ENCODE peak calls at places on chromosomes 3 and 15, in ten cellular contexts. F is ovary, A is endodermal cell, O is RWPE1, G is mesendoderm, L is esophagus squamous epithelium, H is A549, E is heart right ventricle, W is OCI-LY7, K is left ventricle myocardium inferior. P is an unnamed sample.

GRCh38 chr3:141152130-141152529 is 79.5 kb upstream of the PXYLP1 start:
- DNase-seq in E (no peak), L (no peak), W (no peak), A (no peak), O (no peak), G (no peak), F (no peak), K (no peak), H (no peak), P (no peak)

GRCh38 chr3:15064299-15064834 is 748 bp downstream of the MRPS25 start:
- DNase-seq in E (no peak), G (peak), A (peak), F (no peak), H (no peak), O (peak), K (no peak), W (peak), L (no peak), P (no peak)

GRCh38 chr3:10753964-10754363 is 62.1 kb upstream of the SLC6A11 start:
- DNase-seq in O (peak), W (peak), F (peak), L (no peak), G (peak), H (peak), K (peak), A (peak), E (peak), P (no peak)

GRCh38 chr3:114639171-114639570 is 345.3 kb downstream of the TIGIT start:
- DNase-seq in E (no peak), F (no peak), O (no peak), A (no peak), G (no peak), K (no peak), H (no peak), W (no peak), L (no peak), P (no peak)

GRCh38 chr3:106281231-106281630 is 412.4 kb upstream of the CBLB start:
- DNase-seq in H (no peak), F (no peak), K (no peak), O (no peak), A (no peak), W (no peak), L (no peak), G (no peak), E (no peak), P (no peak)

GRCh38 chr15:95868970-95869369 is 461.5 kb upstream of the NR2F2 start:
- DNase-seq in L (no peak), A (no peak), O (no peak), W (no peak), G (no peak), H (no peak), K (no peak), E (no peak), F (no peak), P (no peak)

GRCh38 chr15:92663250-92663951 is 7.8 kb upstream of the FAM174B start:
- DNase-seq in H (no peak), G (no peak), A (peak), F (no peak), K (no peak), L (no peak), O (no peak), W (no peak), E (no peak), P (no peak)

GRCh38 chr15:38879909-38880471 is 315.4 kb upstream of the RASGRP1 start:
- DNase-seq in L (no peak), F (no peak), G (no peak), E (peak), A (no peak), W (no peak), H (no peak), O (no peak), K (peak), P (no peak)

GRCh38 chr3:115986555-115987207 is 363.4 kb downstream of the GAP43 start:
- DNase-seq in W (no peak), O (peak), E (no peak), H (peak), L (no peak), G (peak), K (no peak), A (peak), F (no peak), P (no peak)

GRCh38 chr15:42087460-42087859 is 6.9 kb downstream of the PLA2G4D start:
- DNase-seq in F (no peak), O (no peak), E (no peak), H (no peak), G (no peak), K (no peak), W (no peak), A (no peak), L (no peak), P (no peak)

GRCh38 chr15:101252836-101253235 is 988 bp upstream of the CHSY1 start:
- DNase-seq in F (no peak), W (no peak), L (no peak), E (no peak), A (no peak), H (no peak), O (no peak), G (no peak), K (no peak), P (no peak)

GRCh38 chr3:69084668-69085542 is at the start of gene ARL6IP5:
- DNase-seq in A (peak), L (peak), G (peak), H (peak), W (peak), E (peak), O (peak), K (peak), F (peak), P (peak)

GRCh38 chr3:69143605-69144004 is 21.2 kb upstream of the LMOD3 start:
- DNase-seq in K (no peak), H (no peak), F (no peak), E (no peak), A (no peak), O (peak), G (peak), W (no peak), L (no peak), P (no peak)

GRCh38 chr3:36944012-36944640 is 728 bp downstream of the TRANK1 start:
- DNase-seq in W (peak), A (peak), H (peak), G (peak), L (no peak), K (peak), O (peak), F (peak), E (peak), P (peak)

GRCh38 chr3:4953119-4953518 is 26.1 kb upstream of the BHLHE40 start:
- DNase-seq in G (no peak), H (no peak), E (no peak), W (no peak), O (no peak), K (no peak), A (no peak), F (no peak), L (no peak), P (no peak)

GRCh38 chr15:32982001-32982400 is 212.5 kb downstream of the FMN1 start:
- DNase-seq in L (no peak), G (no peak), F (no peak), O (no peak), H (no peak), A (no peak), W (no peak), K (no peak), E (no peak), P (no peak)

GRCh38 chr3:41200669-41201021 is 1.3 kb downstream of the CTNNB1 start:
- DNase-seq in E (no peak), K (no peak), L (no peak), H (no peak), A (no peak), W (peak), O (peak), G (peak), F (no peak), P (no peak)

GRCh38 chr3:15443826-15444524 is 16.6 kb downstream of the EAF1 start:
- DNase-seq in W (no peak), L (no peak), O (no peak), A (no peak), E (no peak), G (no peak), H (no peak), K (no peak), F (no peak), P (no peak)

GRCh38 chr3:195094211-195094921 is 176.6 kb downstream of the XXYLT1 start:
- DNase-seq in K (peak), A (no peak), F (no peak), E (peak), O (no peak), G (peak), L (no peak), W (peak), H (no peak), P (no peak)

GRCh38 chr3:18445421-18446066 is 20.4 kb upstream of the SATB1 start:
- DNase-seq in E (no peak), L (no peak), W (no peak), K (no peak), O (no peak), H (no peak), F (no peak), A (peak), G (peak), P (no peak)

GRCh38 chr3:67000006-67000405 is 1.9 kb downstream of the KBTBD8 start:
- DNase-seq in K (no peak), L (no peak), G (no peak), H (no peak), O (peak), E (no peak), F (no peak), A (no peak), W (peak), P (no peak)

GRCh38 chr3:55704521-55704920 is 217.4 kb upstream of the WNT5A start:
- DNase-seq in A (no peak), H (no peak), F (no peak), O (no peak), E (no peak), G (no peak), L (no peak), W (no peak), K (no peak), P (no peak)

GRCh38 chr3:119841808-119842471 is 60.0 kb downstream of the NR1I2 start:
- DNase-seq in G (peak), W (no peak), A (no peak), H (no peak), O (no peak), K (no peak), L (no peak), E (no peak), F (no peak), P (no peak)

GRCh38 chr3:122355612-122356011 is 27.4 kb downstream of the MIX23 start:
- DNase-seq in F (no peak), L (no peak), E (no peak), A (no peak), W (no peak), H (no peak), G (no peak), K (no peak), O (no peak), P (no peak)

GRCh38 chr3:185225523-185225922 is 28.3 kb downstream of the EHHADH start:
- DNase-seq in W (no peak), K (no peak), H (no peak), A (no peak), G (peak), F (no peak), L (no peak), O (no peak), E (no peak), P (no peak)

GRCh38 chr3:24646790-24647189 is 152.1 kb upstream of the THRB start:
- DNase-seq in K (no peak), W (no peak), F (no peak), A (no peak), O (no peak), G (no peak), L (no peak), E (no peak), H (no peak), P (no peak)
- H3K27ac ChIP-seq in K (no peak), W (no peak), F (no peak), A (no peak), O (no peak), G (no peak), L (no peak), E (no peak), H (no peak), P (no peak)

GRCh38 chr3:182692021-182692420 is 101.3 kb upstream of the ATP11B start:
- DNase-seq in G (no peak), E (no peak), A (no peak), K (no peak), O (no peak), H (no peak), L (no peak), F (no peak), W (no peak), P (no peak)

GRCh38 chr3:182686033-182686886 is 107.0 kb upstream of the ATP11B start:
- DNase-seq in H (no peak), G (peak), W (no peak), E (no peak), L (no peak), A (no peak), F (no peak), O (no peak), K (no peak), P (no peak)

GRCh38 chr3:182692685-182693084 is 100.6 kb upstream of the ATP11B start:
- DNase-seq in G (no peak), E (no peak), A (no peak), L (no peak), K (no peak), H (no peak), O (no peak), W (no peak), F (no peak), P (no peak)

GRCh38 chr3:182693723-182694122 is 99.6 kb upstream of the ATP11B start:
- DNase-seq in E (no peak), L (no peak), H (no peak), A (no peak), W (no peak), O (no peak), G (no peak), K (no peak), F (no peak), P (no peak)

GRCh38 chr3:182690163-182690562 is 103.1 kb upstream of the ATP11B start:
- DNase-seq in H (no peak), F (no peak), E (no peak), K (no peak), O (no peak), L (no peak), G (peak), W (no peak), A (no peak), P (no peak)
- H3K27ac ChIP-seq in H (no peak), F (no peak), E (no peak), K (no peak), O (no peak), L (no peak), G (no peak), W (no peak), A (no peak), P (no peak)

GRCh38 chr3:11914651-11915050 is 68.0 kb upstream of the TAMM41 start:
- DNase-seq in E (no peak), A (peak), H (no peak), W (no peak), K (no peak), O (no peak), F (no peak), L (no peak), G (no peak), P (no peak)

GRCh38 chr3:11915621-11916417 is 69.1 kb upstream of the TAMM41 start:
- DNase-seq in W (no peak), E (no peak), G (peak), O (no peak), A (peak), H (no peak), L (no peak), F (no peak), K (no peak), P (no peak)

GRCh38 chr3:11917051-11917450 is 70.4 kb upstream of the TAMM41 start:
- DNase-seq in O (no peak), F (no peak), H (no peak), A (no peak), G (no peak), L (no peak), K (no peak), E (no peak), W (no peak), P (no peak)

GRCh38 chr3:11924518-11924917 is 77.8 kb upstream of the TAMM41 start:
- DNase-seq in H (no peak), K (no peak), G (no peak), L (no peak), F (no peak), W (no peak), O (no peak), A (peak), E (no peak), P (no peak)

GRCh38 chr3:11919390-11919789 is 72.7 kb upstream of the TAMM41 start:
- DNase-seq in G (no peak), L (no peak), F (no peak), A (peak), O (no peak), W (no peak), E (no peak), H (no peak), K (no peak), P (no peak)
- H3K27ac ChIP-seq in G (no peak), L (no peak), F (no peak), A (no peak), O (no peak), W (no peak), E (no peak), H (no peak), K (no peak), P (no peak)

DNA sequence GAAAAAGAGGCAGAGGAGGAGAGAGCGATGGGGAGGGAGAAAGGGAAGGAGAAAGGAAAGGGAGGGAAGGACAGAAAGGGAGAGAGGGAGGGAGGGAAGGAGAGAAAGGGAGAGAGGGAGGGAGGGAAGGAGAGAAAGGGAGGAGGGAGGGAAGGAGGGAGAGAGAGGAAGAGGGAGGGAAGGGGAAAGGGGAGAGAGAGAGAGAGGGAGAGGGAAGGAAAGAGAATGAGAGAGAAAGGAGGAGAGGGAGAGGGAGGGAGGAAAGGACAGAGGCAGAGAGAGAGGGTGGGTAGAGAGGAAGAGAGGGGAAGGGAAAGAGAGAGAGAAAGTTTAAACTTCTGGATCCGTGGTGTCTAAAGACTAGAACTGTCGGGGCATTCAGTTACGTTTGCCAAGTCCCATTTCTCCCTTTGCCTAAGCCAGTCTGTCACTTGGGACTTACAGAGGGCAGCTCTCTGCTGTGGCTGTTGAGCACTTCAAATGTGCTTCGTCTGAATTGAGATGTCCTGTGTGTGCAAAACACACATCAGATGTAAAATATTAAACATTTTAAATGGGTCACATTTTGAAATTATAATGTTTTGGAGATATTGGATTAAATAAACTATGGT is 62.6 kb downstream of the PLXNA1 start:
- DNase-seq in H (no peak), F (no peak), K (no peak), O (no peak), L (no peak), A (no peak), W (no peak), E (no peak), G (no peak), P (no peak)
- H3K27ac ChIP-seq in H (no peak), F (no peak), K (no peak), O (peak), L (no peak), A (no peak), W (no peak), E (no peak), G (no peak), P (peak)

GRCh38 chr15:43912208-43912607 is 85.4 kb downstream of the WDR76 start:
- DNase-seq in L (no peak), G (no peak), F (no peak), E (no peak), O (no peak), H (no peak), A (no peak), K (no peak), W (no peak), P (no peak)

GRCh38 chr15:43912991-43913927 is 86.5 kb downstream of the WDR76 start:
- DNase-seq in K (no peak), E (no peak), W (no peak), G (peak), L (no peak), O (peak), A (no peak), F (no peak), H (peak), P (no peak)

GRCh38 chr15:43908641-43909040 is 81.8 kb downstream of the WDR76 start:
- DNase-seq in W (no peak), G (no peak), F (no peak), A (no peak), L (no peak), O (no peak), E (no peak), H (no peak), K (no peak), P (no peak)

GRCh38 chr15:43913941-43914340 is 87.1 kb downstream of the WDR76 start:
- DNase-seq in E (no peak), L (no peak), A (no peak), H (no peak), G (no peak), K (no peak), F (no peak), W (no peak), O (no peak), P (no peak)

GRCh38 chr15:43911235-43911661 is 84.4 kb downstream of the WDR76 start:
- DNase-seq in W (no peak), F (no peak), O (no peak), A (no peak), H (peak), G (no peak), L (no peak), E (no peak), K (peak), P (no peak)
- H3K27ac ChIP-seq in W (no peak), F (no peak), O (no peak), A (no peak), H (no peak), G (no peak), L (no peak), E (no peak), K (peak), P (no peak)

GRCh38 chr3:59308001-59308400 is 258.2 kb upstream of the CFAP20DC start:
- DNase-seq in W (no peak), F (no peak), A (no peak), G (no peak), O (no peak), E (no peak), K (no peak), L (no peak), H (no peak), P (no peak)
- H3K27ac ChIP-seq in W (no peak), F (no peak), A (no peak), G (no peak), O (no peak), E (no peak), K (no peak), L (no peak), H (no peak), P (no peak)